ENCODE peak calls at places on chromosomes 16 and 17, in ten cellular contexts. One of them, this sample, is unnamed. For H3K4me1 and H3K9me3, the result is how much of the 10 kb centered on the place peaks cover.

GRCh38 chr17:82092995-82093751 is 4.9 kb downstream of the FASN start:
- DNase-seq in lung: no peak
- DNase-seq in right atrium auricular region: no peak
- DNase-seq in mammary epithelial cell: no peak
- DNase-seq in CD4-positive, CD25-positive, alpha-beta regulatory T cell: no peak
- DNase-seq in endodermal cell: no peak
- DNase-seq in astrocyte: no peak
- DNase-seq in GM23248: no peak
- DNase-seq in CD4-positive, alpha-beta memory T cell: no peak
- DNase-seq in stomach: no peak
- DNase-seq in this sample: peak

GRCh38 chr17:50290074-50290702 is 15.9 kb downstream of the TMEM92 start:
- DNase-seq in lung: peak
- DNase-seq in right atrium auricular region: peak
- DNase-seq in mammary epithelial cell: peak
- DNase-seq in CD4-positive, CD25-positive, alpha-beta regulatory T cell: peak
- DNase-seq in endodermal cell: peak
- DNase-seq in astrocyte: peak
- DNase-seq in GM23248: peak
- DNase-seq in CD4-positive, alpha-beta memory T cell: no peak
- DNase-seq in stomach: peak
- DNase-seq in this sample: peak

GRCh38 chr17:38798614-38799500 is 499 bp downstream of the PIP4K2B start:
- DNase-seq in lung: peak
- DNase-seq in right atrium auricular region: peak
- DNase-seq in mammary epithelial cell: peak
- DNase-seq in CD4-positive, CD25-positive, alpha-beta regulatory T cell: peak
- DNase-seq in endodermal cell: peak
- DNase-seq in astrocyte: peak
- DNase-seq in GM23248: peak
- DNase-seq in CD4-positive, alpha-beta memory T cell: peak
- DNase-seq in stomach: peak
- DNase-seq in this sample: peak

GRCh38 chr17:32497431-32498205 is 10.8 kb downstream of the CDK5R1 start:
- DNase-seq in lung: no peak
- DNase-seq in right atrium auricular region: no peak
- DNase-seq in mammary epithelial cell: no peak
- DNase-seq in CD4-positive, CD25-positive, alpha-beta regulatory T cell: no peak
- DNase-seq in endodermal cell: peak
- DNase-seq in astrocyte: peak
- DNase-seq in GM23248: peak
- DNase-seq in CD4-positive, alpha-beta memory T cell: no peak
- DNase-seq in stomach: no peak
- DNase-seq in this sample: no peak

GRCh38 chr17:66577041-66577440 is 257.9 kb upstream of the CACNG5 start:
- DNase-seq in lung: no peak
- DNase-seq in right atrium auricular region: no peak
- DNase-seq in mammary epithelial cell: no peak
- DNase-seq in CD4-positive, CD25-positive, alpha-beta regulatory T cell: no peak
- DNase-seq in endodermal cell: no peak
- DNase-seq in astrocyte: no peak
- DNase-seq in GM23248: no peak
- DNase-seq in CD4-positive, alpha-beta memory T cell: no peak
- DNase-seq in stomach: no peak
- DNase-seq in this sample: no peak

GRCh38 chr16:30060354-30061194 is 5.0 kb upstream of the ALDOA start:
- DNase-seq in lung: no peak
- DNase-seq in right atrium auricular region: no peak
- DNase-seq in mammary epithelial cell: no peak
- DNase-seq in CD4-positive, CD25-positive, alpha-beta regulatory T cell: no peak
- DNase-seq in endodermal cell: no peak
- DNase-seq in astrocyte: no peak
- DNase-seq in GM23248: no peak
- DNase-seq in CD4-positive, alpha-beta memory T cell: no peak
- DNase-seq in stomach: no peak
- DNase-seq in this sample: peak

GRCh38 chr16:68335175-68335574 is 24.4 kb downstream of the PRMT7 start:
- DNase-seq in lung: no peak
- DNase-seq in right atrium auricular region: no peak
- DNase-seq in mammary epithelial cell: peak
- DNase-seq in CD4-positive, CD25-positive, alpha-beta regulatory T cell: no peak
- DNase-seq in endodermal cell: no peak
- DNase-seq in astrocyte: peak
- DNase-seq in GM23248: peak
- DNase-seq in CD4-positive, alpha-beta memory T cell: no peak
- DNase-seq in stomach: no peak
- DNase-seq in this sample: no peak

GRCh38 chr17:14201087-14201486 is 35.6 kb downstream of the CDRT15 start:
- DNase-seq in lung: no peak
- DNase-seq in right atrium auricular region: no peak
- DNase-seq in mammary epithelial cell: no peak
- DNase-seq in CD4-positive, CD25-positive, alpha-beta regulatory T cell: peak
- DNase-seq in endodermal cell: no peak
- DNase-seq in astrocyte: peak
- DNase-seq in GM23248: peak
- DNase-seq in CD4-positive, alpha-beta memory T cell: peak
- DNase-seq in stomach: no peak
- DNase-seq in this sample: no peak

GRCh38 chr17:57545836-57546305 is 199.2 kb downstream of the CCDC182 start:
- DNase-seq in lung: no peak
- DNase-seq in right atrium auricular region: no peak
- DNase-seq in mammary epithelial cell: no peak
- DNase-seq in CD4-positive, CD25-positive, alpha-beta regulatory T cell: no peak
- DNase-seq in endodermal cell: no peak
- DNase-seq in astrocyte: no peak
- DNase-seq in GM23248: no peak
- DNase-seq in CD4-positive, alpha-beta memory T cell: no peak
- DNase-seq in stomach: no peak
- DNase-seq in this sample: no peak

GRCh38 chr17:46833840-46834208 is 15.3 kb upstream of the WNT3 start:
- DNase-seq in lung: no peak
- DNase-seq in right atrium auricular region: no peak
- DNase-seq in mammary epithelial cell: no peak
- DNase-seq in CD4-positive, CD25-positive, alpha-beta regulatory T cell: no peak
- DNase-seq in endodermal cell: no peak
- DNase-seq in astrocyte: no peak
- DNase-seq in GM23248: no peak
- DNase-seq in CD4-positive, alpha-beta memory T cell: no peak
- DNase-seq in stomach: no peak
- DNase-seq in this sample: no peak

GRCh38 chr16:86740817-86741799 is 162.8 kb downstream of the FOXL1 start:
- DNase-seq in lung: no peak
- DNase-seq in right atrium auricular region: peak
- DNase-seq in mammary epithelial cell: no peak
- DNase-seq in CD4-positive, CD25-positive, alpha-beta regulatory T cell: no peak
- DNase-seq in endodermal cell: peak
- DNase-seq in astrocyte: peak
- DNase-seq in GM23248: peak
- DNase-seq in CD4-positive, alpha-beta memory T cell: no peak
- DNase-seq in stomach: no peak
- DNase-seq in this sample: peak

GRCh38 chr17:418421-418751 is 65.8 kb upstream of the RPH3AL start:
- DNase-seq in lung: no peak
- DNase-seq in right atrium auricular region: no peak
- DNase-seq in mammary epithelial cell: no peak
- DNase-seq in CD4-positive, CD25-positive, alpha-beta regulatory T cell: peak
- DNase-seq in endodermal cell: no peak
- DNase-seq in astrocyte: no peak
- DNase-seq in GM23248: no peak
- DNase-seq in CD4-positive, alpha-beta memory T cell: peak
- DNase-seq in stomach: no peak
- DNase-seq in this sample: no peak

GRCh38 chr17:50221500-50222480 is 20.4 kb upstream of the COL1A1 start:
- DNase-seq in lung: peak
- DNase-seq in right atrium auricular region: peak
- DNase-seq in mammary epithelial cell: peak
- DNase-seq in CD4-positive, CD25-positive, alpha-beta regulatory T cell: peak
- DNase-seq in endodermal cell: peak
- DNase-seq in astrocyte: peak
- DNase-seq in GM23248: peak
- DNase-seq in CD4-positive, alpha-beta memory T cell: no peak
- DNase-seq in stomach: no peak
- DNase-seq in this sample: no peak

GRCh38 chr16:25009822-25010221 is 5.3 kb downstream of the ARHGAP17 start:
- DNase-seq in lung: peak
- DNase-seq in right atrium auricular region: no peak
- DNase-seq in mammary epithelial cell: no peak
- DNase-seq in CD4-positive, CD25-positive, alpha-beta regulatory T cell: no peak
- DNase-seq in endodermal cell: peak
- DNase-seq in astrocyte: peak
- DNase-seq in GM23248: peak
- DNase-seq in CD4-positive, alpha-beta memory T cell: no peak
- DNase-seq in stomach: no peak
- DNase-seq in this sample: no peak

GRCh38 chr16:56355786-56356275 is 69.5 kb downstream of the AMFR start:
- DNase-seq in lung: no peak
- DNase-seq in right atrium auricular region: peak
- DNase-seq in mammary epithelial cell: no peak
- DNase-seq in CD4-positive, CD25-positive, alpha-beta regulatory T cell: no peak
- DNase-seq in endodermal cell: peak
- DNase-seq in astrocyte: no peak
- DNase-seq in GM23248: no peak
- DNase-seq in CD4-positive, alpha-beta memory T cell: no peak
- DNase-seq in stomach: peak
- DNase-seq in this sample: no peak

DNA sequence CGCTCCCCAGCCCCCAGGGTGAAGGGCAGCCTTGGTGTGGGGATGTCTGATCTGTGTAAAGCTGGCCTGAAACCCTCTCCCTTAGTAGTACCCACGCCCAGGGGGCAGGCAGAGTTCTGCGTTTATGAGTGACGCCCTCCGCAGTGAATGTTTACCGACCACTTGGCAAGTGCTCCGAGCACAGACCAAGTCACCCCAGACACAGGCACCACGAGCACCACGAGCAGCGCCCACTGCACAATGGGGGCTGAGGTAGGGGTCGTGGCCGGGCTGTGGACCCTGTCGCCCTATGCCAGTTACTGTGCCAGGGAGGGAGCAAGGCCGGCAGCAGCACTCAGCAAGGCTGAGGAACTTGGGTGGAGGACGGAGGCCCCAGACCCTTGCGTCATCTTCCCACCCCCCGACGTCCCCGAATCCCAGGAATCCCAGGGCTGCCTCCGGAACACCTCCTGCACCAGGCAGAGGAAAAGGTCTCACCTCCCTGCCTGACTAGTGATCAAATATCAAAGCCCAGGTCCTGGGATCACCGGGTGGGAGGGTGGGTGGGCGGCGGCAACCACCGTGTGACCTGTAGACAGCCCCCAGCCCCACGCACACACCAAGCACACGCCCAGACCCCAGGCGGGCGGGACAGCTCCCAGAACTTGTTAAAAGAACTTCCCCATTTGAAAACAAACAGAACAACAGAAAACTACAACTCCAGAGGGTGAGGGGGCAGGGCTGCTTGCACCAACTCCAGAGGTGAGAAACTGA is 5.3 kb downstream of the VASN start:
- DNase-seq in lung: no peak
- DNase-seq in right atrium auricular region: no peak
- DNase-seq in mammary epithelial cell: no peak
- DNase-seq in CD4-positive, CD25-positive, alpha-beta regulatory T cell: no peak
- DNase-seq in endodermal cell: peak
- DNase-seq in astrocyte: no peak
- DNase-seq in GM23248: no peak
- DNase-seq in CD4-positive, alpha-beta memory T cell: no peak
- DNase-seq in stomach: no peak
- DNase-seq in this sample: no peak
- H3K27ac ChIP-seq in lung: peak
- H3K27ac ChIP-seq in right atrium auricular region: peak
- H3K27ac ChIP-seq in mammary epithelial cell: no peak
- H3K27ac ChIP-seq in CD4-positive, CD25-positive, alpha-beta regulatory T cell: no peak
- H3K27ac ChIP-seq in endodermal cell: no peak
- H3K27ac ChIP-seq in astrocyte: peak
- H3K27ac ChIP-seq in GM23248: peak
- H3K27ac ChIP-seq in CD4-positive, alpha-beta memory T cell: no peak
- H3K27ac ChIP-seq in stomach: peak
- H3K27ac ChIP-seq in this sample: peak

DNA sequence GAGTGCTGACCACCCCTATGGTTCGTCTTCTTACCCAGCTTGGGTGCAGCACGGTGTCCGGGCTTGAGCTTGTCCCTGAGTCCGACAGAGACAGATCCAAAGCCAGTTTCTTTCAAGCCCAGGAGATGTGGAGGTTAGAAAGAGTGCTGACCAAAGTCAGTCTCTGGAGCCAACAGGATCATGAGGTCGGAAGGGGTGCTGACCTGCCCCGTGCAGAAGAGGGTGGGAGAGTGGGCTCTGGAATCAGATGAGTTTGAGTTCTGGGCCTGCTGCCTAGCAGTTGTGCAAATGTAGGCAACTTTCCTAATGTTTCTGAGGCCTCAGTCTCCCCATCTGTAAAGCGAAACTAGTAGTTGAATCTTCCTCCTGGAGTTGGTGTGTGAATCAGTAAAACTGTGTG is 24.5 kb downstream of the NKD1 start:
- DNase-seq in lung: no peak
- DNase-seq in right atrium auricular region: no peak
- DNase-seq in mammary epithelial cell: no peak
- DNase-seq in CD4-positive, CD25-positive, alpha-beta regulatory T cell: no peak
- DNase-seq in endodermal cell: no peak
- DNase-seq in astrocyte: no peak
- DNase-seq in GM23248: no peak
- DNase-seq in CD4-positive, alpha-beta memory T cell: no peak
- DNase-seq in stomach: no peak
- DNase-seq in this sample: no peak
- H3K4me1 ChIP-seq in lung: under half
- H3K4me1 ChIP-seq in right atrium auricular region: under half
- H3K4me1 ChIP-seq in mammary epithelial cell: under half
- H3K4me1 ChIP-seq in CD4-positive, CD25-positive, alpha-beta regulatory T cell: under half
- H3K4me1 ChIP-seq in endodermal cell: under half
- H3K4me1 ChIP-seq in astrocyte: under half
- H3K4me1 ChIP-seq in GM23248: under half
- H3K4me1 ChIP-seq in CD4-positive, alpha-beta memory T cell: under half
- H3K4me1 ChIP-seq in stomach: under half
- H3K4me1 ChIP-seq in this sample: under half

DNA sequence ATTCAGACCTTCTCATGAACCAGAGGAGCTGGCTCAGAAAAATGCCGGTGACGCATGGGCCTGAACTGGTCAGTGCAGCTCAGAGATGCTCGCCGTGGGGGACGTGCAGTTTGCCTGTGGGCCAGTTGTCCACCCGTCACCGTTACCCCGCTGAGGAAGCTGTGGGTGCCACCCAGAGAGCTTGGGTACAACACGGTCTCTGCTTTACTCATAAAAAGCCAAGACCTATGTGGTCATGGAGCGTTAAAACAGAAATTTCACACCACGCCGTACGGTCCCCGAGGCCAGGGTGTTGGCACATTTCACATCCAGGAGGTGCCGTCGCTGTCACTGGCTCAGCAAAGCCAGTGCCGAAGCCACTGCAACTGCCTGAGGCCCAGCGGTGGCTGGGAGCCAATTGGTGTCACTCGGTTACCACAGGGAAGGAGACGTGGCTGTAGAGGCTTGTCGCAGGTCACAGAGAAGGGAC is 120.9 kb downstream of the METRNL start:
- DNase-seq in lung: peak
- DNase-seq in right atrium auricular region: peak
- DNase-seq in mammary epithelial cell: no peak
- DNase-seq in CD4-positive, CD25-positive, alpha-beta regulatory T cell: peak
- DNase-seq in endodermal cell: no peak
- DNase-seq in astrocyte: no peak
- DNase-seq in GM23248: peak
- DNase-seq in CD4-positive, alpha-beta memory T cell: peak
- DNase-seq in stomach: peak
- DNase-seq in this sample: peak
- H3K9me3 ChIP-seq in lung: under half
- H3K9me3 ChIP-seq in right atrium auricular region: under half
- H3K9me3 ChIP-seq in mammary epithelial cell: under half
- H3K9me3 ChIP-seq in CD4-positive, CD25-positive, alpha-beta regulatory T cell: under half
- H3K9me3 ChIP-seq in endodermal cell: under half
- H3K9me3 ChIP-seq in astrocyte: under half
- H3K9me3 ChIP-seq in GM23248: under half
- H3K9me3 ChIP-seq in CD4-positive, alpha-beta memory T cell: under half
- H3K9me3 ChIP-seq in stomach: under half
- H3K9me3 ChIP-seq in this sample: under half

GRCh38 chr16:58513874-58514273 is 1.4 kb upstream of the SETD6 start:
- DNase-seq in lung: no peak
- DNase-seq in right atrium auricular region: no peak
- DNase-seq in mammary epithelial cell: no peak
- DNase-seq in CD4-positive, CD25-positive, alpha-beta regulatory T cell: no peak
- DNase-seq in endodermal cell: no peak
- DNase-seq in astrocyte: peak
- DNase-seq in GM23248: no peak
- DNase-seq in CD4-positive, alpha-beta memory T cell: no peak
- DNase-seq in stomach: no peak
- DNase-seq in this sample: no peak
- H3K27ac ChIP-seq in lung: no peak
- H3K27ac ChIP-seq in right atrium auricular region: no peak
- H3K27ac ChIP-seq in mammary epithelial cell: no peak
- H3K27ac ChIP-seq in CD4-positive, CD25-positive, alpha-beta regulatory T cell: no peak
- H3K27ac ChIP-seq in endodermal cell: no peak
- H3K27ac ChIP-seq in astrocyte: no peak
- H3K27ac ChIP-seq in GM23248: no peak
- H3K27ac ChIP-seq in CD4-positive, alpha-beta memory T cell: no peak
- H3K27ac ChIP-seq in stomach: no peak
- H3K27ac ChIP-seq in this sample: no peak